ENCODE peak calls at places on chromosomes 3 and 15, in nine cellular contexts. U is cardiac muscle cell, R is colonic mucosa, S is Karpas-422, B is aorta, Y is lower lobe of right lung, N is Peyer's patch, O is body of pancreas, P is astrocyte. E is an unnamed sample.
A peak's percentile ranks its signal among the peaks of the same experiment; 100 is the strongest.

GRCh38 chr15:56342653-56343052 is 22.6 kb upstream of the TEX9 start:
- DNase-seq in U (peak; percentile 33), R (no peak), S (no peak), B (no peak), Y (no peak), N (no peak), O (no peak), P (peak; percentile 39), E (no peak)

GRCh38 chr15:71295242-71296031 is 180.2 kb downstream of the THSD4 start:
- DNase-seq in U (peak; percentile 90), R (peak; percentile 35), S (no peak), B (no peak), Y (no peak), N (no peak), O (peak; percentile 38), P (peak; percentile 100), E (no peak)

GRCh38 chr3:41163399-41163798 is 35.9 kb upstream of the CTNNB1 start:
- DNase-seq in U (peak; percentile 40), R (no peak), S (no peak), B (no peak), Y (no peak), N (no peak), O (no peak), P (no peak), E (no peak)

GRCh38 chr15:61201322-61201721 is 27.8 kb downstream of the RORA start:
- DNase-seq in U (no peak), R (no peak), S (no peak), B (no peak), Y (no peak), N (no peak), O (no peak), P (no peak), E (no peak)

GRCh38 chr3:48599077-48599501 is 4.0 kb upstream of the COL7A1 start:
- DNase-seq in U (no peak), R (no peak), S (no peak), B (no peak), Y (no peak), N (no peak), O (no peak), P (no peak), E (no peak)

GRCh38 chr15:97319316-97319715 is 641.2 kb upstream of the ARRDC4 start:
- DNase-seq in U (no peak), R (no peak), S (no peak), B (no peak), Y (no peak), N (no peak), O (peak; percentile 4), P (no peak), E (no peak)

GRCh38 chr3:126067959-126068358 is 16.0 kb downstream of the SLC41A3 start:
- DNase-seq in U (no peak), R (no peak), S (no peak), B (no peak), Y (no peak), N (no peak), O (no peak), P (no peak), E (no peak)

GRCh38 chr3:125212509-125213372 is at the start of gene SLC12A8:
- DNase-seq in U (no peak), R (peak; percentile 66), S (no peak), B (no peak), Y (no peak), N (no peak), O (peak; percentile 38), P (no peak), E (peak; percentile 75)

GRCh38 chr15:72722071-72722696 is 36.2 kb downstream of the BBS4 start:
- DNase-seq in U (peak; percentile 85), R (peak; percentile 74), S (peak; percentile 83), B (peak; percentile 83), Y (peak; percentile 57), N (peak; percentile 67), O (peak; percentile 76), P (peak; percentile 45), E (no peak)

GRCh38 chr3:183390844-183391243 is 37.6 kb downstream of the MCF2L2 start:
- DNase-seq in U (no peak), R (no peak), S (no peak), B (no peak), Y (no peak), N (no peak), O (no peak), P (no peak), E (no peak)

GRCh38 chr15:68427366-68427765 is 4.6 kb downstream of the ITGA11 start:
- DNase-seq in U (no peak), R (no peak), S (no peak), B (no peak), Y (no peak), N (no peak), O (no peak), P (peak; percentile 52), E (peak; percentile 3)

GRCh38 chr3:193569119-193569518 is 14.4 kb upstream of the ATP13A4 start:
- DNase-seq in U (no peak), R (no peak), S (no peak), B (no peak), Y (no peak), N (no peak), O (no peak), P (no peak), E (no peak)

GRCh38 chr15:36951747-36952247 is 148.6 kb downstream of the MEIS2 start:
- DNase-seq in U (peak; percentile 83), R (no peak), S (no peak), B (no peak), Y (no peak), N (no peak), O (peak; percentile 4), P (peak; percentile 99), E (no peak)

DNA sequence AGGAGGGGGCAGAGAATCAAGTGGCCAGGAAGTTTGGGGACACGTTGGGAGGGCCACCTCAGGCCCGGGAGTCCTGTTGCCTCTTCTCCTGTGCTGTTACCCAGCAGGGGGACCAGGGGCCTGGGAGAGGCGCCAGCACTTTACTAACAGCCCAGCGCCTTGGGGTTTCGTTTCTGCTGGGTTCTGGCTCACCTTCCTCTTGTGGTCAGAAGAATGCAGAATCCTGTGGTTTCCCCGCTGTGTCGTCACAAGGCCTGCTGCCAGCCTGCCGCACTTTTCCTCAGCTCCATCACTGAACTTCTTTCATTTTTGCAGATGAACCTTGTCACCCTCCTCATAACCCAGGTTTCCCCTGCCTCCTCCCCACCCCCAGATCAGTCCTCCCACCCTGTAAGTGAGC is 67.7 kb downstream of the SLC30A4 start:
- DNase-seq in U (peak; percentile 96), R (peak; percentile 74), S (no peak), B (no peak), Y (peak; percentile 88), N (peak; percentile 83), O (peak; percentile 77), P (peak; percentile 97), E (peak; percentile 78)
- H3K27ac ChIP-seq in U (no peak overlapping the region), R (peak overlapping the region; percentile 79), S (no peak overlapping the region), B (no peak overlapping the region), Y (peak overlapping the region; percentile 78), N (peak overlapping the region; percentile 59), O (no peak overlapping the region), P (peak overlapping the region; percentile 53), E (no peak overlapping the region)

GRCh38 chr3:58130591-58130990 is 80.2 kb downstream of the DNASE1L3 start:
- DNase-seq in U (no peak), R (no peak), S (no peak), B (no peak), Y (no peak), N (no peak), O (no peak), P (no peak), E (no peak)

GRCh38 chr3:58135712-58136543 is 74.8 kb downstream of the DNASE1L3 start:
- DNase-seq in U (peak; percentile 10), R (no peak), S (no peak), B (no peak), Y (no peak), N (no peak), O (no peak), P (no peak), E (no peak)

GRCh38 chr3:58134468-58134867 is 76.3 kb downstream of the DNASE1L3 start:
- DNase-seq in U (no peak), R (no peak), S (no peak), B (no peak), Y (no peak), N (no peak), O (peak; percentile 40), P (no peak), E (no peak)

GRCh38 chr3:58131101-58131500 is 79.7 kb downstream of the DNASE1L3 start:
- DNase-seq in U (no peak), R (no peak), S (no peak), B (no peak), Y (no peak), N (no peak), O (no peak), P (no peak), E (no peak)

GRCh38 chr3:58132850-58133249 is 77.9 kb downstream of the DNASE1L3 start:
- DNase-seq in U (no peak), R (no peak), S (no peak), B (no peak), Y (no peak), N (no peak), O (no peak), P (no peak), E (no peak)
- H3K36me3 ChIP-seq in U (peaks cover 8% of the 10 kb centered on the region), R (peaks cover 7% of the 10 kb centered on the region), S (no peaks in the 10 kb centered on the region), B (peaks cover 12% of the 10 kb centered on the region), Y (peaks cover 84% of the 10 kb centered on the region), N (peaks cover 97% of the 10 kb centered on the region), O (peaks cover 15% of the 10 kb centered on the region), P (peaks cover 64% of the 10 kb centered on the region), E (peaks cover 60% of the 10 kb centered on the region)

DNA sequence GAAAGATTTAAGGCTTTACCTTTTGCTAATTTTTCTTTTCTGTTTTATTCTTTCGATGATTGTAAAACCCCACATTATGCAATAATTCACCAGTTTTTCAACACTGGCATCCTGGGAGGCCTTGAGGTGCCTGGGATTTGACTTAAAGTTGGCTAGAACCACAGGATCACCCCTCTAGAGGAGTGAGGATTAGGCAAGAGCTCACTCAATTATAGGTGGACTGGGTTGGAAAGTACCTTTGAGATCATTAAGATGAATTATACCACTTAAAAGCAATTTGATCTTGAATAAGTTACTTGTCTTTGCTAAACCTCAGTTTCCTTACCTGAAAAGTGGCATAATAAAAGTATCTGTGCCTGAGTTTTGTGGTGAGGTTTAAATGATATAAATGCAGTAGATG is 212.8 kb upstream of the TPRG1 start:
- DNase-seq in U (no peak), R (no peak), S (no peak), B (no peak), Y (no peak), N (no peak), O (no peak), P (no peak), E (no peak)
- H3K4me1 ChIP-seq in U (no peaks in the 10 kb centered on the region), R (no peaks in the 10 kb centered on the region), S (peaks cover 15% of the 10 kb centered on the region), B (peaks cover 5% of the 10 kb centered on the region), Y (no peaks in the 10 kb centered on the region), N (no peaks in the 10 kb centered on the region), O (no peaks in the 10 kb centered on the region), P (no peaks in the 10 kb centered on the region), E (no peaks in the 10 kb centered on the region)

DNA sequence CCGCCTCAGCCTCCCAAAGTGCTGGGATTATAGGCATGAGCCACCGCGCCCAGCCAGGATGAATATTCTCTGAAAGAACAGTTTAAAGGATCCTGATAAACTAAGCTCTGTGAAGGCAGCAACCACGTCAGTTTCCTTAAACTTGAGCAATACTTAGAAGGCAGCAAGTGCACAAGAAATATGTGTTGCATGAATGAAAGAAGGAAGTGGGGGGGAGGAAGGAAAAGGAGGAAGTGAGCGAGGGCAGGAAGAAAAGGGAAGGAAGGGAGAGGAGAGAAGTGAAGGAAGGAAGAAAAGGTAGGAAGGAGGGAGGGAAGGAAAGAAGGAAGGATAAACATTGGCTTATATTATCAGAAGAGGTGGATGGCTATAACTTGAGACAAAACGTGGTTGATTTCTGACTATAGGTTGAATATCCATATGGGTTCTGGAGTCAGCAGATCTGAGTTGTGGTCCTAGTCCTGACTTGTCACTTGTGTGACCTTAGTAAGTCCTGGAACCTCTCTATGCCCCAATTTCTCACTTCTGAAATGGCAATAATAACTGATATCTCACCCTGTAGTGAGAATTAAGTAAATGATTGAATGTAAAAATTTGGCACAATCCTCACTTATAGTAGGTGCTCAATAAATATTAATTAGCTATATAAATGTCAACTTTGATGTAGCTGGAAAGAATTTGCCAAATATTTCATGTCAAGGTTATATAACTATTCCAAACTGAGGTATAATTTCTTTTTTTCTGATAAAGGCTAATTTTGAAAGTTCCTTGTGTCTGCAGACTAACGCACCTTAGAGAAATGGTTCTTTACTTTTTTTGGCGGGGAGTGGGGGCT is 12.0 kb upstream of the SEMA4B start:
- DNase-seq in U (peak; percentile 51), R (no peak), S (peak; percentile 55), B (no peak), Y (no peak), N (no peak), O (peak; percentile 20), P (no peak), E (no peak)
- H3K27ac ChIP-seq in U (no peak overlapping the region), R (peak overlapping the region; percentile 85), S (peak overlapping the region; percentile 97), B (no peak overlapping the region), Y (no peak overlapping the region), N (peak overlapping the region; percentile 93), O (peak overlapping the region; percentile 64), P (no peak overlapping the region), E (no peak overlapping the region)